ENCODE peak calls at places on chromosome 13, in five cellular contexts. Y is coronary artery, Q is uterus, D is suprapubic skin, S is osteocyte. F is an unnamed sample.

GRCh38 chr13:99481357-99481756 is 19.9 kb upstream of the TM9SF2 start:
- DNase-seq in Q (no peak), D (no peak), Y (no peak), S (no peak), F (no peak)

GRCh38 chr13:24500977-24501376 is 11.6 kb downstream of the PARP4 start:
- DNase-seq in D (no peak), Y (no peak), Q (no peak), S (no peak), F (no peak)

GRCh38 chr13:87851395-87851794 is 180.2 kb downstream of the SLITRK5 start:
- DNase-seq in Q (no peak), S (no peak), Y (no peak), D (no peak), F (no peak)

GRCh38 chr13:43684947-43685725 is 101.6 kb downstream of the ENOX1 start:
- DNase-seq in S (no peak), Q (no peak), D (no peak), Y (no peak), F (no peak)

GRCh38 chr13:30346159-30346788 is 38.9 kb upstream of the KATNAL1 start:
- DNase-seq in D (no peak), Y (no peak), Q (no peak), S (no peak), F (no peak)

GRCh38 chr13:106063591-106064308 is 471.7 kb downstream of the EFNB2 start:
- DNase-seq in S (no peak), D (no peak), Y (no peak), Q (no peak), F (no peak)

GRCh38 chr13:34764246-34764645 is 177.8 kb upstream of the NBEA start:
- DNase-seq in S (no peak), Q (no peak), Y (no peak), D (no peak), F (no peak)

GRCh38 chr13:21242236-21242635 is 65.8 kb downstream of the MRPL57 start:
- DNase-seq in S (no peak), Y (no peak), Q (no peak), D (no peak), F (no peak)

GRCh38 chr13:27915301-27916207 is 4.2 kb upstream of the PDX1 start:
- DNase-seq in Q (no peak), D (no peak), Y (no peak), S (no peak), F (no peak)

GRCh38 chr13:106599875-106600797 is 32.2 kb upstream of the ARGLU1 start:
- DNase-seq in D (no peak), S (no peak), Q (no peak), Y (no peak), F (no peak)

GRCh38 chr13:22017226-22017625 is 346.4 kb downstream of the FGF9 start:
- DNase-seq in Q (no peak), Y (no peak), D (no peak), S (no peak), F (no peak)

GRCh38 chr13:100608906-100609305 is 20.3 kb upstream of the GGACT start:
- DNase-seq in Y (no peak), D (no peak), Q (no peak), S (no peak), F (no peak)

GRCh38 chr13:33119022-33119735 is 103.0 kb downstream of the KL start:
- DNase-seq in Q (no peak), D (no peak), S (no peak), Y (no peak), F (no peak)

GRCh38 chr13:46679369-46680180 is 117.4 kb downstream of the ESD start:
- DNase-seq in S (no peak), D (no peak), Y (no peak), Q (peak; percentile 72), F (no peak)
- TF ChIP-seq CTCF in S (peak; percentile 38), D (no peak), Y (no peak), Q (no peak), F (no peak)

DNA sequence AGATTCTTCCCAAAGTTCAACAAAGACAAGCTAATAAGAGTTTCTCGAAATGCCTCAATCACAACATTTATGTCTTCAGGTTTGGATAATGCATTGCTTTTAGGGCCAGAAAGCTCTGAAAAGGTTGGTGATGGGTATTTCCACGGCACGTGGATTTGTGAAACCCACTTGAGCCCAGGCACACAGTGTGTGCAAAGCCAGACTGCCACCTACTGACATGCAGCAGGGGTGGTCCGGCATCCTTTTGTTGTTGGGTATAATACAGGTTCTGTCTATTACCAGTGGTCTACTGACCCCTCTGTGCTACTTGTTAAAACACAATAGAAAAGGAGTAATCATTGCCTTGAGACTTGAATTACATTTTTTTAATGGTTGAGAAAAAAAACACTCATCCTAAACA is 225.6 kb downstream of the RAP2A start:
- DNase-seq in Q (no peak), D (no peak), S (peak; percentile 25), Y (no peak), F (no peak)
- TF ChIP-seq CTCF in Q (no peak), D (no peak), S (peak; percentile 48), Y (no peak), F (no peak)

DNA sequence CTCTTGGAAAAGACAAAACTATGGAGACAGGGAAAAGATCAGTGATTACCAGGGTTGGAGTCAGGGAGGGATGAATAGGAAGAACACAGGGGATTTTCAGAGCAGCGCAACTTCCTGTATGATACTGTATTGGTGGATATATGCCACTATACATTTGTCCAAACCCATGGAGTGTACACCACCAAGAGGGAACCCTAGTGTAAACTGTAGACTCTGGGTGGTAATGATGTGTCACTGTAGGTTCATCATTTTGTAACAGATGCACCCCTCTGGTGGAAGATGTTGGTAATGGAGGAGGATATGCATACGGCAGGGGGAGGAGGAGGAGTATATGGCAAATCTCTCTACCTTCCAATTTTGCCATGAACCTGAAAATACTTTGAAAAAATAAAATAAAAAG is 68.1 kb downstream of the UFM1 start:
- DNase-seq in S (no peak), D (no peak), Y (no peak), Q (no peak), F (no peak)
- TF ChIP-seq CTCF in S (peak; percentile 16), D (peak; percentile 17), Y (no peak), Q (peak; percentile 27), F (no peak)

GRCh38 chr13:51328488-51328887 is 11.0 kb upstream of the SERPINE3 start:
- DNase-seq in S (no peak), Q (no peak), D (no peak), Y (no peak), F (no peak)
- TF ChIP-seq CTCF in S (no peak), Q (no peak), D (no peak), Y (no peak), F (no peak)

GRCh38 chr13:51453308-51453958 is 597 bp upstream of the INTS6 start:
- DNase-seq in S (no peak), D (peak; percentile 89), Y (no peak), Q (peak; percentile 81), F (peak; percentile 36)
- TF ChIP-seq CTCF in S (no peak), D (no peak), Y (no peak), Q (no peak), F (no peak)

DNA sequence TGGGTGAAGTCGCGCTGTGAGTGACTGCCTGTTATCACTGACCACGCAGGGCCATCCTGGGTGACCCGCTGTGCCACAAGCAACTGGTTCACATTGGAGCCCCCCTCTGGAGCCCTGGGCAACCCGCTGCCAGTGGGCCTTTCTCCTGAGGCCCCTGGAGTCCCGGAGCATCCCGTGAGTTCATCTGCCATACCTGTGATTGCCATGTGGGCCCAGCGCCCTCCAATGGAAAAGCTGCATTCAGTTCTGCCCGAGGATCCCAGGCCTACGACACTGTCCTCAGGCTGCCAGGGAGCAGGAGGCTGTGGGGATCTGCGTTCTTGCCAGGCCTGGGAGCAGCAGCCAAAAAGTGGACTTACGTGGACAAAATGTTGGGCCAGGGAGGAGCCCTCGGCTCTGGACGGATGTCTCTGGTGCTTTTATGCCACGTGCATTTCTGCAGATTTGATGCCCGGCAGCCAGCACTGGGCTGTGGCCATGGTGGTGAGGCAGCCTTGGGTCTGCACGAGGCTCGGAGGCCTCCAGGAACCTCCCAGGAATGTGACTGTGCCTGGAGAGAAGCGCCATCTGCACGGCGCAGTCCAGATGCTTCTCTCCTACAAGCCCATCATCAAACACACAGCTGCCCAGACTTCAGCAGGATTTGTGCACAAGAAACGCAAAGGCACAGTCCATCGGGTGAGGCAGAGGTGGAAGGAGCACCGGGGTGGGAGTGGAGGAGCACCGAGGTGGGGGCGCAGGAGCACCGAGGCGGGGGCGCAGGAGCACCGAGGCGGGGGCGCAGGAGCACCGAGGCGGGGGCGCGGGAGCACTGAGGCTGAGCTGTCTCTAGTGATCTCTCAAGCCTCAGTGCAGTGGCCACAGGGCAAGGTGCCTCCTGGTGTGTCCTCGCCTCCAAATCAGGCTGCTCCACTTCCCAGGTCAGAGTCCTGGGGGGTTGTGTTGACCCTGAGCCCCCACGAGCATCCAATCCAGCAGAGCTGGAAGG is 44.0 kb downstream of the C13orf46 start:
- DNase-seq in Y (peak; percentile 76), S (peak; percentile 78), D (peak; percentile 76), Q (no peak), F (peak; percentile 13)
- TF ChIP-seq CTCF in Y (no peak), S (no peak), D (no peak), Q (no peak), F (no peak)

GRCh38 chr13:94548382-94549240 is 47.3 kb downstream of the TGDS start:
- DNase-seq in S (no peak), Y (peak; percentile 77), Q (peak; percentile 39), D (peak; percentile 79), F (peak; percentile 43)
- TF ChIP-seq CTCF in S (peak; percentile 28), Y (no peak), Q (no peak), D (no peak), F (no peak)

DNA sequence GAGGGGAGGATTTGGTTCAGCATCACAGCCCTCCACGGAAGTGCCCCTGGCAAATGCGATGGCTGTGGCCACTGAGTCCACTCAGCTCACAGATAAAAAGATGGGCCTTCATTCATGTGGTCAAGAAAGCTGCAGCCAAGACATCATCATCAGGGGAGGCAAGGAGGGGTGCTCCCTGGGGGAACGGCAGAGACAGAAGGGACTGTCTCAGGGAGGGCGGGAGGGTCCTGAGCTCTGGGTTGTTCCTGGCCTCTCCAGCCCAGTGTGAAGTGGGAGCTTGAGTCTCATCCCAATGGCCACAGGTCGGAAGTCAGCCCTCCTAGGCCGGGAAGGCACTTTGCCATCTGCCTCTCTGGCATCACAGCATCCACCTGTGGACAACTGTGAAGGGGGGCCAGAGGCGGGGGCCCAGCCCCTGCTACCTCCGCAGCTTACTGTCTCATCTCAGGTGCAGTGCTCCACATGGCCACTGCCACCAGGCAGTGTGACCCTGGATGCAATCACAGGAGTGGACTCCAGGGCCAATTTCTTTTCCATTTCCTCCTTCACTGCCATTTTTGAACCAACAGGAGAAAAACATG is 137.8 kb upstream of the SOX1 start:
- DNase-seq in Q (no peak), S (no peak), Y (peak; percentile 66), D (peak; percentile 45), F (no peak)
- TF ChIP-seq CTCF in Q (no peak), S (no peak), Y (no peak), D (no peak), F (no peak)

DNA sequence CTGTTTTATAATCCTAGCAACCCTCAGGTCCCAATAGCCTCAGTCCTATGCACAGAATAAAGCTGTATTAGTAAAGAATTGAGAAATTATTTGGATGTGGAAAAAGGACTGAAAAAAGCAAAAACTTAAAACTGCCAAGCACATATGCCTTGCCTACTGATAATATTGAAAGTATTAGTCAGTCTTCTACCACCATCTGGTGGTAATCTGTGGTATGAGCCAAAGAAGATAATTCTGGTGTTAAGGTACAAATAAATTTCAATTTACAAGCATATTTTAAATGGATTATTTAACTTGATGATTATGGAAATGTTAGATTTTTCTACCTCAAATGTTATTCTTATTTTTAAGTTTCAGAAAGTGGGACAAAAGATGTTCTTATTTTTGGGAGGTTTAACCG is 460.3 kb upstream of the KLHL1 start:
- DNase-seq in Q (no peak), D (no peak), S (no peak), Y (no peak), F (no peak)
- TF ChIP-seq CTCF in Q (peak; percentile 51), D (peak; percentile 42), S (peak; percentile 76), Y (no peak), F (no peak)

F was measured in omental fat pad.